ENCODE peak calls at places on chromosome 17, in five cellular contexts. R is AG09309, N is hepatocyte, Y is EL, O is GDM1. D is an unnamed sample.

GRCh38 chr17:42845556-42845917 is 1.2 kb downstream of the AOC2 start:
- DNase-seq in R (no peak), N (no peak), Y (no peak), O (no peak), D (no peak)

GRCh38 chr17:4221899-4222659 is 41.7 kb downstream of the ANKFY1 start:
- DNase-seq in R (no peak), N (no peak), Y (no peak), O (no peak), D (no peak)

GRCh38 chr17:6853764-6854442 is 22.4 kb upstream of the TEKT1 start:
- DNase-seq in R (no peak), N (peak; percentile 70), Y (peak; percentile 8), O (no peak), D (no peak)

GRCh38 chr17:7987112-7987893 is 15.1 kb upstream of the GUCY2D start:
- DNase-seq in R (no peak), N (no peak), Y (peak; percentile 12), O (no peak), D (no peak)

GRCh38 chr17:8904201-8904600 is 36.7 kb upstream of the PIK3R6 start:
- DNase-seq in R (no peak), N (no peak), Y (no peak), O (no peak), D (no peak)

GRCh38 chr17:676060-676745 is 38.4 kb downstream of the VPS53 start:
- DNase-seq in R (no peak), N (no peak), Y (no peak), O (no peak), D (no peak)

GRCh38 chr17:7261377-7262191 is 694 bp downstream of the CLDN7 start:
- DNase-seq in R (no peak), N (peak; percentile 38), Y (no peak), O (no peak), D (no peak)

GRCh38 chr17:65183736-65184135 is 46.6 kb downstream of the RGS9 start:
- DNase-seq in R (no peak), N (no peak), Y (peak; percentile 92), O (no peak), D (peak; percentile 74)

GRCh38 chr17:50638572-50638850 is 3.8 kb downstream of the ABCC3 start:
- DNase-seq in R (peak; percentile 13), N (no peak), Y (peak; percentile 87), O (no peak), D (peak; percentile 52)

GRCh38 chr17:65559483-65559801 is 2.0 kb downstream of the AXIN2 start:
- DNase-seq in R (no peak), N (no peak), Y (no peak), O (no peak), D (no peak)

GRCh38 chr17:38761612-38762011 is 9.1 kb downstream of the PSMB3 start:
- DNase-seq in R (no peak), N (peak; percentile 37), Y (peak; percentile 53), O (no peak), D (peak; percentile 27)

GRCh38 chr17:67759355-67760171 is 41.8 kb downstream of the NOL11 start:
- DNase-seq in R (no peak), N (no peak), Y (peak; percentile 21), O (no peak), D (peak; percentile 45)

GRCh38 chr17:57459286-57459915 is 203.1 kb downstream of the MSI2 start:
- DNase-seq in R (no peak), N (no peak), Y (peak; percentile 70), O (no peak), D (no peak)

GRCh38 chr17:10673318-10673717 is 16.2 kb upstream of the MYH3 start:
- DNase-seq in R (no peak), N (peak; percentile 45), Y (no peak), O (no peak), D (no peak)

GRCh38 chr17:43912635-43913304 is 5.4 kb upstream of the MPP2 start:
- DNase-seq in R (no peak), N (no peak), Y (no peak), O (no peak), D (no peak)

GRCh38 chr17:81395600-81396277 is 482 bp downstream of the BAHCC1 start:
- DNase-seq in R (no peak), N (no peak), Y (peak; percentile 29), O (no peak), D (no peak)

GRCh38 chr17:75639771-75640555 is 6.7 kb downstream of the SMIM5 start:
- DNase-seq in R (no peak), N (peak; percentile 62), Y (no peak), O (no peak), D (no peak)

GRCh38 chr17:4891405-4892062 is 7.8 kb upstream of the C17orf107 start:
- DNase-seq in R (no peak), N (no peak), Y (no peak), O (no peak), D (no peak)

GRCh38 chr17:71790791-71791190 is 330.0 kb upstream of the SOX9 start:
- DNase-seq in R (no peak), N (no peak), Y (peak; percentile 65), O (no peak), D (peak; percentile 41)

GRCh38 chr17:882827-883585 is 96.6 kb downstream of the NXN start:
- DNase-seq in R (no peak), N (peak; percentile 67), Y (peak; percentile 32), O (no peak), D (peak; percentile 37)

GRCh38 chr17:47870042-47870441 is 19.1 kb upstream of the SP6 start:
- DNase-seq in R (no peak), N (no peak), Y (no peak), O (no peak), D (no peak)

GRCh38 chr17:57456622-57457021 is 200.3 kb downstream of the MSI2 start:
- DNase-seq in R (no peak), N (no peak), Y (no peak), O (no peak), D (peak; percentile 18)

GRCh38 chr17:42111901-42112551 is 488 bp downstream of the DHX58 start:
- DNase-seq in R (no peak), N (no peak), Y (peak; percentile 78), O (no peak), D (peak; percentile 54)

GRCh38 chr17:78395186-78395585 is 16.7 kb downstream of the PGS1 start:
- DNase-seq in R (no peak), N (no peak), Y (no peak), O (no peak), D (no peak)

GRCh38 chr17:80475949-80476876 is at the start of gene NPTX1:
- DNase-seq in R (no peak), N (peak; percentile 66), Y (peak; percentile 25), O (no peak), D (no peak)

GRCh38 chr17:81996232-81996756 is 18.9 kb downstream of the ASPSCR1 start:
- DNase-seq in R (no peak), N (no peak), Y (no peak), O (no peak), D (no peak)

GRCh38 chr17:17151962-17152361 is 54.2 kb downstream of the PLD6 start:
- DNase-seq in R (peak; percentile 88), N (peak; percentile 32), Y (peak; percentile 97), O (no peak), D (peak; percentile 94)

GRCh38 chr17:50169121-50169764 is 3.4 kb downstream of the SGCA start:
- DNase-seq in R (no peak), N (peak; percentile 76), Y (peak; percentile 78), O (peak; percentile 74), D (peak; percentile 62)

GRCh38 chr17:31321481-31321880 is at the start of gene EVI2A:
- DNase-seq in R (peak; percentile 57), N (no peak), Y (peak; percentile 85), O (peak; percentile 82), D (peak; percentile 68)

GRCh38 chr17:48611681-48612455 is 1.1 kb upstream of the HOXB7 start:
- DNase-seq in R (no peak), N (no peak), Y (no peak), O (no peak), D (peak; percentile 35)

GRCh38 chr17:45090711-45091110 is 29.6 kb downstream of the NMT1 start:
- DNase-seq in R (no peak), N (no peak), Y (peak; percentile 28), O (no peak), D (no peak)